ENCODE peak calls at places on chromosomes 5 and 9, in eight cellular contexts. B, P, J, Y, G, X, E and Q are unnamed samples.

GRCh38 chr9:79573697-79573976 is 1.9 kb downstream of the TLE4 start:
- DNase-seq in G (no peak), P (no peak), J (no peak), Y (no peak), E (no peak), X (no peak), B (peak; percentile 16), Q (no peak)

GRCh38 chr5:68711311-68712200 is 382.3 kb upstream of the SLC30A5 start:
- DNase-seq in G (no peak), E (peak; percentile 9), P (no peak), B (no peak), Y (no peak), X (no peak), J (no peak), Q (no peak)

GRCh38 chr9:77177894-77178794 is 810 bp downstream of the VPS13A start:
- DNase-seq in E (no peak), J (peak; percentile 30), X (peak; percentile 65), P (peak; percentile 52), G (no peak), Y (peak; percentile 35), B (peak; percentile 46), Q (peak; percentile 61)

GRCh38 chr5:130231786-130232185 is 327.5 kb downstream of the CHSY3 start:
- DNase-seq in B (no peak), X (no peak), P (no peak), J (no peak), E (no peak), Y (no peak), G (no peak), Q (no peak)

GRCh38 chr5:148393390-148393741 is 9.6 kb downstream of the FBXO38 start:
- DNase-seq in B (peak; percentile 77), G (no peak), J (no peak), P (peak; percentile 30), X (no peak), E (no peak), Y (no peak), Q (peak; percentile 10)

GRCh38 chr5:141326088-141326854 is 4.0 kb upstream of the PCDHGA1 start:
- DNase-seq in B (no peak), G (no peak), Y (no peak), J (peak; percentile 44), X (peak; percentile 80), E (peak; percentile 20), P (peak; percentile 65), Q (no peak)

GRCh38 chr5:176352116-176352878 is 9.3 kb downstream of the KIAA1191 start:
- DNase-seq in Y (no peak), E (no peak), X (no peak), J (no peak), B (no peak), P (no peak), G (no peak), Q (no peak)

GRCh38 chr5:177147239-177147638 is 13.7 kb downstream of the NSD1 start:
- DNase-seq in P (no peak), X (no peak), Y (no peak), E (no peak), G (no peak), B (no peak), J (no peak), Q (no peak)

GRCh38 chr5:101418735-101419134 is 515.7 kb upstream of the ST8SIA4 start:
- DNase-seq in Y (no peak), E (no peak), B (no peak), P (no peak), G (no peak), X (no peak), J (no peak), Q (no peak)

GRCh38 chr5:147911427-147911826 is 5.1 kb upstream of the C5orf46 start:
- DNase-seq in G (no peak), X (peak; percentile 73), B (no peak), J (no peak), E (no peak), P (no peak), Y (no peak), Q (no peak)

GRCh38 chr9:113546566-113546965 is 83.0 kb downstream of the RGS3 start:
- DNase-seq in G (no peak), B (no peak), E (no peak), X (no peak), J (no peak), P (no peak), Y (no peak), Q (no peak)

GRCh38 chr9:8725635-8726034 is 926.1 kb upstream of the DMAC1 start:
- DNase-seq in Y (no peak), B (no peak), E (no peak), P (no peak), G (no peak), J (no peak), X (no peak), Q (no peak)

GRCh38 chr5:13218518-13218917 is 726.0 kb downstream of the DNAH5 start:
- DNase-seq in E (no peak), P (peak; percentile 39), Y (no peak), X (no peak), G (no peak), J (no peak), B (no peak), Q (no peak)

GRCh38 chr9:132857601-132858342 is 20.3 kb downstream of the AK8 start:
- DNase-seq in J (no peak), Y (no peak), B (peak; percentile 32), E (no peak), G (no peak), X (peak; percentile 53), P (peak; percentile 62), Q (no peak)

GRCh38 chr9:32968101-32969011 is 33.1 kb downstream of the APTX start:
- DNase-seq in X (peak; percentile 54), Y (peak; percentile 64), J (peak; percentile 33), E (peak; percentile 12), P (peak; percentile 64), B (peak; percentile 45), G (no peak), Q (peak; percentile 45)

GRCh38 chr5:123813251-123813650 is 301.3 kb downstream of the CSNK1G3 start:
- DNase-seq in E (no peak), B (no peak), Y (no peak), G (no peak), X (no peak), P (no peak), J (no peak), Q (no peak)

GRCh38 chr5:143561248-143561647 is 157.8 kb upstream of the NR3C1 start:
- DNase-seq in B (no peak), Y (no peak), J (no peak), P (no peak), X (no peak), E (no peak), G (no peak), Q (no peak)

GRCh38 chr5:176817369-176817841 is 7.0 kb downstream of the UNC5A start:
- DNase-seq in Y (peak; percentile 51), X (peak; percentile 18), B (peak; percentile 27), E (no peak), J (no peak), P (peak; percentile 89), G (no peak), Q (peak; percentile 48)

GRCh38 chr5:109748545-109748944 is 58.8 kb downstream of the MAN2A1 start:
- DNase-seq in X (no peak), B (no peak), J (no peak), E (no peak), Y (no peak), G (no peak), P (no peak), Q (no peak)